ENCODE peak calls at places on chromosomes 4 and X, in four cellular contexts. N is transverse colon, C is body of pancreas, U is testis. P is an unnamed sample. For H3K4me1, the result is how much of the 10 kb centered on the place peaks cover.

GRCh38 chr4:20253799-20254409 is 2.2 kb downstream of the SLIT2 start:
- DNase-seq in N (peak), C (peak), U (peak), P (no peak)

GRCh38 chrX:150361777-150362351 is 1.3 kb upstream of the MAMLD1 start:
- DNase-seq in N (no peak), C (peak), U (peak), P (no peak)

GRCh38 chrX:149494844-149495565 is 10.1 kb downstream of the IDS start:
- DNase-seq in N (no peak), C (no peak), U (no peak), P (peak)

GRCh38 chr4:150960818-150961217 is 54.3 kb downstream of the LRBA start:
- DNase-seq in N (no peak), C (no peak), U (peak), P (peak)

GRCh38 chr4:171553961-171554360 is 259.2 kb upstream of the GALNTL6 start:
- DNase-seq in N (no peak), C (no peak), U (no peak), P (no peak)

GRCh38 chr4:99473131-99473530 is 37.7 kb upstream of the C4orf17 start:
- DNase-seq in N (no peak), C (no peak), U (no peak), P (no peak)

GRCh38 chrX:108001218-108001814 is 19.1 kb upstream of the TEX13B start:
- DNase-seq in N (no peak), C (no peak), U (no peak), P (peak)

GRCh38 chr4:72313121-72313520 is 255.9 kb downstream of the ADAMTS3 start:
- DNase-seq in N (no peak), C (no peak), U (no peak), P (no peak)

GRCh38 chr4:31084806-31085416 is 364.7 kb downstream of the PCDH7 start:
- DNase-seq in N (no peak), C (no peak), U (no peak), P (no peak)

GRCh38 chrX:15340867-15341266 is 5.5 kb upstream of the PIGA start:
- DNase-seq in N (no peak), C (no peak), U (no peak), P (no peak)

GRCh38 chr4:78776729-78777555 is 792 bp downstream of the BMP2K start:
- DNase-seq in N (peak), C (peak), U (peak), P (peak)

GRCh38 chr4:15691346-15692140 is 9.9 kb downstream of the FAM200B start:
- DNase-seq in N (no peak), C (no peak), U (no peak), P (no peak)

DNA sequence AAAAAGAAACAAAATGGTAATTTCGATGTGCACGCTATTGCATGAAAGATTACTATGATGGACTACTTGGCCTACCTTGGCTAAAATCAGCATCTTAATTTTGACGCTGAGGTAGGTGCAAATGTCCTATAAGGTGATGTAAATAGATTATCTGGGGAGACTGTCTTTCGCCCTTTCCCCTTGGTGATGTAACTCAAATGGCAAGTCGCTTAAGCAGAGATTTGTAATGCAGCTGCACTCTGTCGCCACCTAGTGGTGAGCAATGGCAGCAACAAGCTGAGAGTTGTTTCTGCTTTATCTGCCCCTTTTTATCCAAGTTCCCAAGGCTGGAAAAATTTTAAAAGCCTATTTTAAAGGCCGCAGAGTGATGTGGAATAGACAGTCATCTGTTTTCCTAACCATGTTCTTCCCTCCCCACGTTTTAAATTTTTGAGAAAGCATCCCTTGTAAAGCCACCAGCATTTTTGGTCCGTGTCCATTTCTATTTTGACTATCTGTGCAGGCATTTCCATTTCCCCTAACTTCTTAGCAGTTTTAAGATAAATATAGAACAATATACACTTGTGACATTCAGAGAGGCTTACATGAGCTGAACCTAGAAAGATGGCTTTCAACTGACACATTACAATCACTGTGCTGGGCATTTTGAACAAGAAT is 62.4 kb upstream of the PDLIM3 start:
- DNase-seq in N (peak), C (peak), U (peak), P (peak)
- TF ChIP-seq POLR2A in N (no peak), C (no peak), U (no peak), P (no peak)

DNA sequence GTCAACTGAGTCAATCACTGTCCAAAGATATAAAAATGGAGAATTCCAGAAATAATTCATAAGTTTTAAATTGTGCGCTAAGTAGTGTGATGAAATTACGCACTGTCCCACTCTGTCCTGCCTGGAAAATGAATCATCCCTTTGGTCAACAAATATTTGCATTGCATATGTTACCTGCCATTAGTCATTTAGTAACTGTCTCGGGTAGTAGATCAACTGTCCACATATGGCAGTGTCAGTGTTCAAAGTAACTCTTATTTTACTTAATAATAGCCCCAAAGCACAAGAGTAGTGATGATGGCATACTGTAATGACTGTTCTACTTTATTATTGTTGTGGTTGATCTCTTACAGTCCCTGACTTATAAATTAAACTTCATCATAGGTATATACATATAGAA is 3.4 kb downstream of the YTHDC1 start:
- DNase-seq in N (no peak), C (no peak), U (no peak), P (peak)
- H3K4me1 ChIP-seq in N (under half), C (half or more), U (under half), P (half or more)

GRCh38 chr4:184383497-184384055 is 90.8 kb downstream of the IRF2 start:
- DNase-seq in N (peak), C (peak), U (peak), P (peak)

GRCh38 chr4:184380707-184381106 is 93.6 kb downstream of the IRF2 start:
- DNase-seq in N (no peak), C (no peak), U (no peak), P (no peak)

GRCh38 chr4:184384810-184385557 is 89.4 kb downstream of the IRF2 start:
- DNase-seq in N (no peak), C (no peak), U (no peak), P (no peak)

GRCh38 chr4:184384056-184384809 is 90.1 kb downstream of the IRF2 start:
- DNase-seq in N (peak), C (peak), U (peak), P (no peak)

GRCh38 chr4:184382189-184382846 is 92.0 kb downstream of the IRF2 start:
- DNase-seq in N (peak), C (no peak), U (no peak), P (no peak)
- TF ChIP-seq POLR2A in N (no peak), C (no peak), U (no peak), P (no peak)

GRCh38 chr4:117064297-117064696 is 21.1 kb downstream of the TRAM1L1 start:
- DNase-seq in N (no peak), C (no peak), U (no peak), P (no peak)

DNA sequence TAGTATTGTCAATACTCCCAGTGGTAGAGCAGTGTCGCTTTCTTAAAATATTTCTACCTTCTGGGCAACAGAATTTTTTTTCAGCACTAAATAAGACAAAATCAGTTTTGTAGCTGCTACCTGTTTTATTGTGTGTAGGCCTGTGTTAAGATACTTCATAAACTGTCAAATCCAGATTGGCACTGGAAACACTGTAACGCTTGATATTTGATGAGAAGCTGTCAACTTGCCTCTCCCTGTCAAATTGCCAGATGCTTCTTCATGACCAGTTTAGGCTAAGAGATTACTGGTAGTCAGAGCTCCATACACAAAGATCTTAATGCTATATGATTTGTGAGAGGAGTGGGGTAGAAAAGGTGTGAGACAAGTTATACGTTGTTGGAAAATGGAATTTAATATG is 17.3 kb downstream of the TRAM1L1 start:
- DNase-seq in N (no peak), C (no peak), U (no peak), P (no peak)
- H3K4me1 ChIP-seq in N (under half), C (under half), U (under half), P (under half)

DNA sequence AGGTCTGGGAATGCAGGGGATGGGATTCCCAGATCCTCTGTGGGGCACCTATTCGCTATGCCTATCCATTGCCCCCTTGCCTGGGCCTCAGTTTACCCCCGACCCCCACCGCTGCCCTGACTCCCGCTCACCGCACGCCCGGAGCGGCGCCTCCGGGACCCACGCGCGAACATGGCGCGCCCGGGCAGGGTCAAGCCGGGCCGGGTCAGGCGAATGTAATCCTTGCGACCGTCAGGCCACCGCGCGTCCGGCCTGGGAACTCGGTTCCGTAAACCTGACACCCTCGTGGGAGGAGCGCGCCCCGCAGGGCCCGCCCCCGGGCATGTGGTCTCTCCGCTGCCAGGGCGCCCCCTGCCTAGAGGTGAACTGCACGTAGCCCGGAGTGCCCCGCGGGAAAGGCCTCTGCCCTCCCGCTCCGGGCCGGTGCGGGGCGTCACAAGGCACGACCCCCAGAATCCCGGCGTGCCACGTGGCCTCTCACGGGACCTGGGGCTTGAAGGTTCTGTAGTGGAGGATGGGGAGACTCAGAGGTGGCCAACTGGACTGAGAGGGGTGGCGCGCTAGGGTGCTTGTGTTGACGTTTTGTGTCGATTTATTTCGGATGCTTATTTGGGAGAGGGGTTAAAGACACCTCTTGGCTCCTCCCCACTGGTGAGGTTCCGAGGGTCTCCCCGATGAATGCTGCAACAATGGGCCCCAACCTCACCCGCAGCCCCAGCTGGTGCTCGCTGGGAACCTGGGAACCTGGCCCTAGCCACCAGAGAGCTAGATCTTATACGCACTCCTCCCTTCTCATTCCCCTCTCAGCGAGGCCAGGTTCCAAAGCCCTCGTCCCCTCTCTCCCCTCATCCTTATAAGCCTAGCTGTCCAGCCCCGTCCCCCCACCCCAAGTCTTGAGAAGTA is at the start of gene PRICKLE3:
- DNase-seq in N (peak), C (peak), U (peak), P (peak)
- TF ChIP-seq POLR2A in N (peak), C (peak), U (no peak), P (peak)

DNA sequence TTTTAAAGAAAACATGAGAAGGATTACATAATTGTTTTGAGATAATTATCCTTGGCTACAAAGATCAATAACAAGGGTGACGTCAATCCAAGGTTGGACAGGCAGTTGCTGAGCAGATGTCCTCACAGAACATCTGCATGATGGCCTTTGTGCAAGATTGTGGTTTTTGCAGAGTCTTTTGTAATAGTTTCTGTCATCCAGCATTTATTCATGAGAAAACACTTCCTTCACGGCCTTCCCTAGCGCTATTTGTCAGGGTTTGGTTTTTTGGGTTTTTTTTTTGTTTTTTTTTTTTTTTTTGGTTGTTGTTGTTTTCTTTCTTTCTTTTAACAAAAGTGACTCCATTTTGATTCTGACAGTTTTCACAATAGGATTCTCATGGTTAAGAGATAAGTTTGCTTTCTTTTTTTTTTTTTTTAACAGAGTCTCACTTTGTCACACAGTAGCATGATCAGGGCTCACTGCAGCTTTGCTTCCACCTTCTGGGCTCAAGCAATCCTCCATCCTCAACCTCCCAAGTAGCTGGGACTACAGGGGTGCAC is 31.5 kb upstream of the ELF2 start:
- DNase-seq in N (no peak), C (peak), U (no peak), P (no peak)
- H3K4me1 ChIP-seq in N (under half), C (under half), U (under half), P (under half)

GRCh38 chr4:1014395-1015167 is 3.2 kb downstream of the FGFRL1 start:
- DNase-seq in N (no peak), C (no peak), U (no peak), P (no peak)

GRCh38 chr4:1012031-1012739 is 759 bp downstream of the FGFRL1 start:
- DNase-seq in N (peak), C (peak), U (no peak), P (peak)

GRCh38 chr4:1011022-1011694 is at the start of gene FGFRL1:
- DNase-seq in N (peak), C (peak), U (peak), P (peak)

GRCh38 chr4:1015179-1015578 is 3.8 kb downstream of the FGFRL1 start:
- DNase-seq in N (no peak), C (no peak), U (no peak), P (no peak)

GRCh38 chr4:1013225-1014073 is 2.0 kb downstream of the FGFRL1 start:
- DNase-seq in N (no peak), C (no peak), U (no peak), P (no peak)
- TF ChIP-seq POLR2A in N (no peak), C (no peak), U (no peak), P (no peak)

GRCh38 chrX:112967341-112967740 is 126.7 kb upstream of the AMOT start:
- DNase-seq in N (no peak), C (no peak), U (no peak), P (no peak)

GRCh38 chrX:112967903-112968302 is 127.3 kb upstream of the AMOT start:
- DNase-seq in N (no peak), C (no peak), U (no peak), P (no peak)

DNA sequence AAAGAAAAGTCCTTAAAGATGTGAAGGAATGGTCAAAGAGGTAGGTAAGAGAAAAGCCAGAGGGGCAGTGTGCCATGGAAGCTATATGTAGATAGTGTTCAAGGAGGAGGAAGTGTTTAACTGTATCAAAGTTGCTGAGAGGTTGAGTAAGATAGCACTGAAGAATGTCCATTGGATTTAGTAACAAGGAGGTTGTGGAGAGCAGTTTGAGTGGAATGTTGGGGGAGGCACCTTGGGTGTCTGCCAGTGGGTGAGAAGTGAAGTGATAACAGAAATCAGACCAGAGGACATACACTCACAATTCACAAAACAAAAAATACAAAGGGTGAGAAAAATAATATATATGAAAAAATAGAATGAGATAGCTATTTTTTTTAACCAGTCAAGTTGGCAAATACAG is 121.3 kb upstream of the AMOT start:
- DNase-seq in N (no peak), C (no peak), U (peak), P (no peak)
- H3K4me1 ChIP-seq in N (under half), C (under half), U (under half), P (under half)

DNA sequence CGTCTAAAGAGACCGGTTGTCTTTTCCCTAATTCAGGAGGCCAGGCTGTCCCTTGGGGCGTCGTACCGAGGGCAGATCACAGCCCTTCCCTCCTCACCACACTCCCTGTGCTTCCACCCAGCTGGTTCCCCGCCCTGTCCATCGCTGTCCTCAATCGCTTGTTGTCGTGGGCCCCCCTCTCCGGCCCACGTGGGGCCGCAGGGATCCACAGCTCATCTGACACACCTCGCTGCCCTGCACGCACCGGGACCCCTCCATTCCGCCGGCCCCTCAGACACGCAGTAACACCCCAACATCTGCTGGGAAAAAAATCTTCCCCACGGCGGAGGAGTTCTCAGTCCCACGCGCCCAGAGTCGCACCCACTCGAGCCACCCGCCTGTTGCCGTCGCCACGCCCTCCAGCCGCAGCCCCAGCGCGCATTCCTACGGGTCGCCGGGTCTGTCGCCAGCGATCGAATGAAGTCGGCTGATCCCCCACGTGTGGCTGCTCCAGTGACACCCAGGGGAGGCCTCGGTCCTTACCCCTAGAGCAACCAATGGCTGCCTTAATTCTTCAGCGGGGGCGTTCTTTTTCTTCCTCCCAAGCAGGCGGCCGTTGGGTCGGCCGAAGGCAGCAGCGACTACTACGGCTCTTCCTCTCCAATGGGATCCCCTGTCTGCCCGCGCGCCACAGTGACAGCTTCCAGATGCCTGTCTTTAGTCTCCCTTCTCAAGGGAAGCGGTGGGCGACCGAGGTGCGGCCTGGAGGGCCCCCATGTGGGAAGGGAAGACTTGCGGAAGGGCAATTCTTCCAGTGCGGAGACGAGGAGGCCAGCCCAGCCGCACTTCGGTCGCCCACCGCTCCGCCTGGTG is 885 bp upstream of the SEPTIN11 start:
- DNase-seq in N (peak), C (peak), U (peak), P (peak)
- TF ChIP-seq POLR2A in N (peak), C (peak), U (no peak), P (no peak)

GRCh38 chrX:153520286-153520917 is 3.0 kb downstream of the ATP2B3 start:
- DNase-seq in N (no peak), C (no peak), U (no peak), P (no peak)
- H3K4me1 ChIP-seq in N (under half), C (under half), U (under half), P (under half)